ENCODE peak calls at places on chromosomes 1 and 21, in six cellular contexts. M, J, L, T, D and Z are unnamed samples.

GRCh38 chr1:65150583-65151263 is 2.7 kb downstream of the AK4 start:
- DNase-seq in D (no peak), L (no peak), M (peak; percentile 30), J (no peak), T (no peak), Z (no peak)

GRCh38 chr1:115874929-115875328 is 34.0 kb upstream of the NHLH2 start:
- DNase-seq in J (no peak), L (no peak), D (no peak), T (no peak), M (no peak), Z (no peak)

GRCh38 chr21:43306911-43307676 is 119.8 kb downstream of the SIK1 start:
- DNase-seq in M (no peak), L (no peak), T (peak; percentile 93), D (no peak), J (no peak), Z (no peak)

GRCh38 chr21:38413958-38414506 is 84.2 kb downstream of the ERG start:
- DNase-seq in T (no peak), J (no peak), D (no peak), M (no peak), L (no peak), Z (no peak)

GRCh38 chr1:199172286-199173124 is 533.7 kb downstream of the PTPRC start:
- DNase-seq in J (no peak), L (no peak), D (no peak), T (no peak), M (no peak), Z (no peak)

GRCh38 chr21:38712076-38712475 is 93.7 kb upstream of the ETS2 start:
- DNase-seq in T (peak; percentile 12), M (peak; percentile 64), J (no peak), D (no peak), L (no peak), Z (peak; percentile 8)

GRCh38 chr1:152001631-152002584 is 8.2 kb upstream of the S100A10 start:
- DNase-seq in J (peak; percentile 74), T (peak; percentile 95), L (peak; percentile 67), D (peak; percentile 95), M (peak; percentile 76), Z (peak; percentile 85)

GRCh38 chr1:29177022-29177705 is 4.5 kb downstream of the SRSF4 start:
- DNase-seq in D (no peak), L (no peak), T (no peak), J (no peak), M (no peak), Z (no peak)

GRCh38 chr1:110034451-110035235 is at the start of gene STRIP1:
- DNase-seq in D (peak; percentile 93), J (peak; percentile 82), T (peak; percentile 96), L (peak; percentile 86), M (peak; percentile 95), Z (peak; percentile 86)
- TF ChIP-seq CTCF in D (no peak), J (peak; percentile 36), T (no peak), L (no peak), M (no peak), Z (no peak)

GRCh38 chr1:94628174-94628843 is 86.8 kb upstream of the F3 start:
- DNase-seq in D (no peak), J (no peak), M (no peak), L (no peak), T (no peak), Z (no peak)
- TF ChIP-seq CTCF in D (no peak), J (no peak), M (no peak), L (no peak), T (no peak), Z (no peak)

GRCh38 chr1:117147341-117147831 is 25.8 kb upstream of the TRIM45 start:
- DNase-seq in L (no peak), T (no peak), M (no peak), J (no peak), D (no peak), Z (no peak)
- TF ChIP-seq CTCF in L (no peak), T (no peak), M (no peak), J (no peak), D (no peak), Z (no peak)

DNA sequence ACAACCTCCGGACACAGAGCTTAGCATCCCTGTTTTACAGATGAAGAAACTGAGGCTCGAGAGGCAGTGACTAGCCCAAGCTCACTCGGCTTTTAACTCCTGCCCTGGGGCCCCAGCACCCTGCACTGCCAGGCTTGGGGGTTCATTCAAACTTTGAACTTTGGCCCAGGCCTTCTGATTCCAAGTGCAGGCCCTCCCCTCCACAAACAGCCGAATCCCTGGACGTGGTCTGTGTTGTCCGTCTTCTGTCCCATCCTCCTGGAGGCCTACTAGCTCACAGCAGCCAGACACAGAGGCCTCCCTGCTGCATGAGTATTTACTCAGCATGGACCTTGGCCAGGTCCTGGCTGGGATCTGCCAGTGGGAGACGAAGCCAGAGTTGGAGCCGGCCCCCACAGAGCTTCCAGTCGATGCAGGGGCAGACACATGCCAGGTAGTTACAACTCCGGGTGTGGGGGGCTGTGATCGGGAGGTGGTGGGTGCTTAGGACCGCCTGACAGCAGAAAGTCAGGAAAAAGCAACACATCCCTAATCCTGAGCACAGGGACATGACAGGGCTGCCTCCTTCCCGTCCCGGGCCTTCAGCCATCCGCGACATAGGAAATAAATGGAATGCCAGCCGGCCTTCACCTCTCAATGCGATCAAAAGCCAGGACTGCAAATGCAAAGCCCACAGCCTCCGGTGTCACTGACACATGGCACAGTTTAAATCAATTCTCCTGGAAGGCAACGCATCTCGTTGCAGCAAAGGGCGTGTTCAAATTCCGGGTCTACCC is 7.4 kb downstream of the IFFO2 start:
- DNase-seq in D (no peak), T (peak; percentile 84), M (peak; percentile 37), J (no peak), L (no peak), Z (peak; percentile 35)
- TF ChIP-seq CTCF in D (no peak), T (no peak), M (no peak), J (no peak), L (peak; percentile 1), Z (no peak)

GRCh38 chr1:150281221-150281757 is 1.1 kb upstream of the CIART start:
- DNase-seq in T (peak; percentile 87), L (peak; percentile 41), D (no peak), J (peak; percentile 70), M (peak; percentile 88), Z (peak; percentile 63)
- TF ChIP-seq CTCF in T (peak; percentile 75), L (peak; percentile 64), D (peak; percentile 72), J (peak; percentile 81), M (peak; percentile 77), Z (peak; percentile 57)

GRCh38 chr1:214550339-214551051 is 907 bp downstream of the PTPN14 start:
- DNase-seq in M (peak; percentile 54), D (no peak), T (no peak), L (no peak), J (no peak), Z (peak; percentile 36)

GRCh38 chr1:214553142-214553710 is 1.8 kb upstream of the PTPN14 start:
- DNase-seq in L (no peak), T (no peak), D (no peak), J (no peak), M (no peak), Z (no peak)

GRCh38 chr1:214551052-214551435 is 358 bp downstream of the PTPN14 start:
- DNase-seq in L (no peak), D (no peak), J (no peak), M (peak; percentile 75), T (no peak), Z (peak; percentile 74)

GRCh38 chr1:214551436-214552173 is at the start of gene PTPN14:
- DNase-seq in D (peak; percentile 88), J (peak; percentile 64), T (peak; percentile 92), M (peak; percentile 98), L (no peak), Z (peak; percentile 92)

DNA sequence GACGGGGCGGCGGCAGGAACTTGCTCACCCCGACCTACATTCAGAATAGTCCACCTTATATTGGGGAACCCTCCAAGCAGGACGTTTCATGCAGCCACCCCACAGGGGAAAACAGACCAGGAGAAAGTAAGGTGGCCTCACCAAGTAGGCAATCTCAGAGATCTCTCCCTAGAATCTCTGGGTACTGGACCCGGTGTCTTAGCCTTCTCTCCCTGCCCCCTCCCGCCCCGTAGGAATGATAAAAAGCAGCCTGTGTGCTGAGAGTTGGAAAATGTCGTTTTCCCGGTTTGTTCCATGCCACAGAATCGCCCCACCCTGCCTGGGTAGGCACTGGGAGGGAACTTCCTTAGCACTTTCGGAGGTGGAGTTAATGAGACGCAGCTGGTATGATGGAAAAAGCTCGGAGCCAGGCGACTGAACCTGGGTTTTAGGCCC is 789 bp upstream of the PTPN14 start:
- DNase-seq in D (peak; percentile 49), L (no peak), M (peak; percentile 75), T (peak; percentile 77), J (no peak), Z (peak; percentile 40)
- TF ChIP-seq CTCF in D (no peak), L (no peak), M (no peak), T (no peak), J (no peak), Z (no peak)